ENCODE peak calls at places on chromosomes 12 and 14, in eight cellular contexts. M is tibial artery; X is CD8-positive, alpha-beta memory T cell; Q is upper lobe of right lung; B is aorta; D is transverse colon; L is IMR-90; T is stomach. O is an unnamed sample. For H3K4me1, the result is how much of the 10 kb centered on the place peaks cover.

GRCh38 chr14:76716285-76716684 is 45.0 kb upstream of the VASH1 start:
- DNase-seq in L (no peak), X (no peak), Q (no peak), M (no peak), D (no peak), T (no peak), B (no peak), O (no peak)

GRCh38 chr12:58314610-58315009 is 373.2 kb downstream of the ATP23 start:
- DNase-seq in T (no peak), M (no peak), X (no peak), D (no peak), L (peak), B (no peak), Q (no peak), O (no peak)

GRCh38 chr12:1847411-1847810 is 27.0 kb downstream of the LRTM2 start:
- DNase-seq in L (no peak), M (no peak), B (no peak), X (peak), Q (no peak), D (peak), T (no peak), O (no peak)

GRCh38 chr12:124388679-124389536 is 94.0 kb downstream of the RFLNA start:
- DNase-seq in L (peak), M (peak), Q (peak), T (peak), D (peak), B (peak), X (peak), O (peak)

GRCh38 chr12:72141381-72141780 is 130.8 kb upstream of the TRHDE start:
- DNase-seq in B (no peak), D (no peak), T (no peak), M (no peak), Q (no peak), L (peak), X (no peak), O (no peak)

GRCh38 chr14:106166232-106166631 is 639.8 kb downstream of the TMEM121 start:
- DNase-seq in M (no peak), Q (no peak), B (no peak), L (no peak), D (no peak), X (no peak), T (no peak), O (no peak)

GRCh38 chr14:31781578-31781977 is 220.4 kb downstream of the NUBPL start:
- DNase-seq in B (no peak), D (no peak), T (no peak), L (no peak), M (no peak), Q (no peak), X (no peak), O (peak)

GRCh38 chr12:58487280-58488141 is 432.8 kb downstream of the LRIG3 start:
- DNase-seq in T (no peak), L (peak), Q (no peak), X (no peak), D (no peak), B (no peak), M (no peak), O (no peak)

GRCh38 chr12:27436029-27436428 is 10.5 kb upstream of the SMCO2 start:
- DNase-seq in B (no peak), X (no peak), M (no peak), T (no peak), Q (no peak), D (no peak), L (no peak), O (no peak)

GRCh38 chr12:54134395-54134794 is 54.4 kb downstream of the SMUG1 start:
- DNase-seq in M (no peak), L (no peak), B (no peak), D (no peak), X (no peak), Q (no peak), T (no peak), O (no peak)

GRCh38 chr12:109951751-109952150 is 44.4 kb downstream of the GIT2 start:
- DNase-seq in Q (no peak), B (no peak), D (no peak), M (no peak), T (no peak), X (no peak), L (peak), O (peak)

GRCh38 chr12:30691122-30691879 is 4.4 kb downstream of the IPO8 start:
- DNase-seq in M (peak), L (peak), B (no peak), Q (no peak), X (no peak), T (no peak), D (no peak), O (peak)

GRCh38 chr14:32662234-32662633 is 276.4 kb upstream of the NPAS3 start:
- DNase-seq in L (no peak), B (no peak), T (no peak), X (no peak), Q (no peak), M (no peak), D (no peak), O (no peak)

GRCh38 chr12:116091579-116091978 is 185.9 kb downstream of the MED13L start:
- DNase-seq in M (no peak), B (no peak), L (no peak), Q (no peak), D (no peak), X (no peak), T (no peak), O (no peak)

GRCh38 chr14:100498068-100498467 is 89.1 kb downstream of the BEGAIN start:
- DNase-seq in Q (no peak), L (no peak), T (no peak), B (no peak), X (no peak), D (no peak), M (no peak), O (no peak)

GRCh38 chr14:35402323-35403084 is 2.0 kb downstream of the NFKBIA start:
- DNase-seq in X (peak), D (peak), M (no peak), L (peak), B (no peak), T (no peak), Q (no peak), O (no peak)

GRCh38 chr14:60327447-60328331 is 78.7 kb downstream of the PPM1A start:
- DNase-seq in L (peak), T (peak), X (peak), D (peak), B (no peak), Q (peak), M (no peak), O (no peak)

GRCh38 chr14:76151398-76152332 is at the start of gene GPATCH2L:
- DNase-seq in L (peak), B (peak), Q (peak), M (peak), D (peak), T (peak), X (peak), O (peak)

GRCh38 chr14:98368916-98369315 is 903.1 kb downstream of the BCL11B start:
- DNase-seq in T (no peak), Q (no peak), X (no peak), D (no peak), L (no peak), B (no peak), M (no peak), O (no peak)

GRCh38 chr12:6382371-6382770 is 1.6 kb upstream of the LTBR start:
- DNase-seq in B (no peak), L (no peak), T (no peak), X (no peak), D (no peak), M (no peak), Q (no peak), O (no peak)

GRCh38 chr12:103800252-103800771 is 40.7 kb downstream of the NT5DC3 start:
- DNase-seq in M (peak), D (peak), Q (no peak), X (no peak), B (peak), L (peak), T (peak), O (no peak)

GRCh38 chr12:128164533-128164932 is 102.4 kb upstream of the TMEM132C start:
- DNase-seq in X (no peak), M (no peak), T (no peak), Q (no peak), B (no peak), D (no peak), L (no peak), O (no peak)

GRCh38 chr12:119061208-119061796 is 80.0 kb downstream of the SRRM4 start:
- DNase-seq in B (peak), T (peak), D (peak), Q (peak), X (no peak), M (peak), L (peak), O (peak)

GRCh38 chr12:78290606-78291345 is 460.1 kb downstream of the NAV3 start:
- DNase-seq in Q (no peak), T (no peak), M (no peak), D (no peak), X (no peak), B (no peak), L (peak), O (no peak)

GRCh38 chr14:24735984-24736630 is 102.1 kb upstream of the GZMB start:
- DNase-seq in B (no peak), X (no peak), D (no peak), L (no peak), T (no peak), M (no peak), Q (no peak), O (no peak)

GRCh38 chr14:57699947-57700346 is 165.9 kb downstream of the SLC35F4 start:
- DNase-seq in Q (no peak), D (no peak), X (no peak), T (no peak), L (no peak), B (no peak), M (no peak), O (no peak)

GRCh38 chr12:121214855-121215745 is 5.2 kb downstream of the P2RX4 start:
- DNase-seq in M (peak), T (peak), X (no peak), B (no peak), Q (no peak), L (peak), D (no peak), O (peak)

GRCh38 chr12:53221203-53222076 is 10.6 kb downstream of the RARG start:
- DNase-seq in Q (peak), D (peak), L (peak), T (peak), B (peak), M (peak), X (peak), O (peak)

GRCh38 chr14:44112774-44113460 is 394.2 kb downstream of the FSCB start:
- DNase-seq in M (no peak), B (no peak), T (no peak), L (no peak), D (no peak), Q (no peak), X (no peak), O (no peak)

DNA sequence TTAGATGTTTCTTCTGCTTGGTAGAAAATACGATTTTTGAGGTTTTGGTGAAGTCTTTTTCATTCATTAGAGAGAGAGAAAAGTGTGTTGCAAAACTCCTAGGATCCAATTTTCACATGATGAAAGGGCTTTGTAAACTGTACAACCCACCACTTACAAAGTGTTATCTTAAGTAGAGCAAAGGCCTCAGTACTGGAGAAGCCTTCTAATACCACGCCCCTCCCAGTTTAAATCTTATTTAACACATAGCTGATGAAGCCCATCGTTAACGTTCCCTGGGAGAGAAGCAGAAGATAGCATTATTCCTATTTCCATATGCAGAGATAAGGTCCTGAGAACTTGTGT is 884 bp downstream of the APOLD1 start:
- DNase-seq in M (no peak), L (no peak), T (no peak), D (no peak), X (no peak), Q (no peak), B (no peak), O (no peak)
- H3K27ac ChIP-seq in M (peak), L (peak), T (peak), D (peak), X (peak), Q (peak), B (no peak), O (peak)

DNA sequence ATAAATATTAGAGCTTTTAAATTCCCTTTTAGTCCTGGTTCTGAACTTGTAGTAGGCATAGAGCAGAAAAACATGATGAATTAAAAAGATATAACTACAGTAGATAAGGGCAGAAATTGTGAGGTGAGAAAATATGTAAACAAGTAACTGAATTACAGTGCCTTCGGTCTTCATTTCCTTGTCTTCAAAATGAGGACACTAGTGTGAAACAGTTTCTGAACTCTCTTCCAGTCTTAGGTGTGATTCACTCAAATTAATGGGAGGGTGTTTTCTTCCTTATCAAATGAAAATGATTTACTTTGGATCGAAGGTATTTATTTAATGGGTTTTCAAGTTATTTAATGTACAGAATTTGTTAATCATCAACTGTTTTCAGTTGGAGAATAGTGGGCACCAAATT is 1.5 kb downstream of the FGD4 start:
- DNase-seq in L (no peak), M (no peak), D (no peak), X (no peak), B (no peak), T (no peak), Q (no peak), O (no peak)
- H3K4me3 ChIP-seq in L (no peak), M (peak), D (peak), X (no peak), B (no peak), T (peak), Q (peak), O (no peak)

DNA sequence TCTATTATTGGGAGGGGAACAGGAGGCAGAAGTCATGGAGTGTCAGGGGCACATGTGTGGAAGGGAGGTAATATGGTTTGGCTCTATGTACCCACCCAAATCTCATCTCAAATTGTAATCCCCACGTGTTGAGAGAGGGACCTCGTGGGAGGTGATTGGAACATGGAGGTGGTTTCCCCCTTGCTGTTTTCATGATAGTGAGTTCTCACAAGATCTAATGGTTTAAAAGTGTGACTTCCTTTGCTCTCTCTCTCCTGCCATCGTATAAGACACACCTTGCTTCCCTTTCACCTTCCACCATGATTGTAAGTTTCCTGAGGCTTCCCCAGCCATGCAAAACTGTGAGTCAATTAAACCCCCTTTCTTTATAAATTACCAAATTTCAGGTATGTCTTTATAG is 41.6 kb upstream of the CDK17 start:
- DNase-seq in Q (no peak), M (no peak), X (no peak), L (no peak), D (no peak), T (no peak), B (no peak), O (no peak)
- H3K4me1 ChIP-seq in Q (under half), M (under half), X (under half), L (under half), D (under half), T (under half), B (under half), O (under half)

GRCh38 chr14:21414137-21414631 is 30.4 kb upstream of the SUPT16H start:
- DNase-seq in L (no peak), X (no peak), Q (no peak), T (no peak), B (no peak), M (no peak), D (no peak), O (no peak)

GRCh38 chr14:21415329-21415728 is 31.5 kb upstream of the SUPT16H start:
- DNase-seq in M (no peak), X (no peak), L (no peak), Q (no peak), B (no peak), T (no peak), D (no peak), O (no peak)

GRCh38 chr14:21419528-21419927 is 35.7 kb upstream of the SUPT16H start:
- DNase-seq in X (no peak), M (no peak), L (no peak), B (no peak), D (no peak), T (no peak), Q (no peak), O (no peak)
- H3K27ac ChIP-seq in X (no peak), M (no peak), L (no peak), B (no peak), D (no peak), T (no peak), Q (no peak), O (no peak)

GRCh38 chr12:50925920-50926319 is 26.4 kb upstream of the HIGD1C start:
- DNase-seq in Q (no peak), X (no peak), B (no peak), L (no peak), D (no peak), T (no peak), M (no peak), O (no peak)

GRCh38 chr12:50927766-50928224 is 24.5 kb upstream of the HIGD1C start:
- DNase-seq in T (no peak), D (no peak), B (no peak), L (no peak), M (no peak), Q (no peak), X (no peak), O (no peak)

GRCh38 chr12:50925342-50925651 is 27.0 kb upstream of the HIGD1C start:
- DNase-seq in M (no peak), D (peak), X (no peak), L (no peak), B (no peak), Q (no peak), T (no peak), O (no peak)

GRCh38 chr12:50927356-50927755 is 25.0 kb upstream of the HIGD1C start:
- DNase-seq in D (no peak), L (no peak), B (no peak), T (no peak), M (no peak), X (no peak), Q (no peak), O (no peak)

GRCh38 chr12:50926415-50926814 is 25.9 kb upstream of the HIGD1C start:
- DNase-seq in X (no peak), B (no peak), M (no peak), T (no peak), Q (no peak), L (no peak), D (no peak), O (no peak)
- H3K4me3 ChIP-seq in X (no peak), B (peak), M (peak), T (peak), Q (peak), L (no peak), D (peak), O (no peak)

O was measured in SJSA1.